ENCODE peak calls at places on chromosome 1, in nine cellular contexts. T is glutamatergic neuron; I is heart left ventricle; H is mesothelial cell of epicardium; K is bronchial epithelial cell; J is cardiac septum; C is GM23338; V is activated T-cell treated with anti-CD3 and anti-CD28 coated beads, Interleukin-2, amount 50 U/mL, for 72 hours; Z is NCI-H524. B is an unnamed sample.
A peak's percentile ranks its signal among the peaks of the same experiment; 100 is the strongest.

GRCh38 chr1:112461200-112461871 is 47.4 kb upstream of the WNT2B start:
- DNase-seq in T (no peak), I (no peak), H (no peak), K (peak; percentile 66), J (no peak), C (peak; percentile 63), V (no peak), Z (peak; percentile 67), B (no peak)

GRCh38 chr1:171715813-171716251 is 26.0 kb downstream of the VAMP4 start:
- DNase-seq in T (no peak), I (no peak), H (no peak), K (peak; percentile 23), J (no peak), C (peak; percentile 41), V (no peak), Z (no peak), B (no peak)

GRCh38 chr1:22275626-22276395 is 132.9 kb upstream of the WNT4 start:
- DNase-seq in T (peak; percentile 80), I (peak; percentile 16), H (peak; percentile 81), K (peak; percentile 58), J (no peak), C (peak; percentile 81), V (peak; percentile 40), Z (no peak), B (no peak)

GRCh38 chr1:54624466-54625464 is 1.4 kb upstream of the FAM151A start:
- DNase-seq in T (no peak), I (no peak), H (no peak), K (no peak), J (no peak), C (no peak), V (no peak), Z (no peak), B (no peak)

GRCh38 chr1:204493882-204494280 is 724 bp downstream of the PIK3C2B start:
- DNase-seq in T (no peak), I (peak; percentile 70), H (no peak), K (peak; percentile 48), J (peak; percentile 82), C (peak; percentile 51), V (peak; percentile 57), Z (no peak), B (peak; percentile 52)

GRCh38 chr1:77182083-77182482 is 37.1 kb downstream of the PIGK start:
- DNase-seq in T (no peak), I (no peak), H (no peak), K (no peak), J (no peak), C (no peak), V (no peak), Z (no peak), B (no peak)

GRCh38 chr1:226034482-226034881 is 28.0 kb upstream of the H3-3A start:
- DNase-seq in T (no peak), I (peak; percentile 81), H (no peak), K (peak; percentile 22), J (peak; percentile 89), C (no peak), V (no peak), Z (no peak), B (no peak)

GRCh38 chr1:60035925-60036324 is 37.6 kb downstream of the C1orf87 start:
- DNase-seq in T (no peak), I (no peak), H (no peak), K (no peak), J (no peak), C (no peak), V (no peak), Z (no peak), B (no peak)

GRCh38 chr1:202270871-202271326 is 70.8 kb downstream of the UBE2T start:
- DNase-seq in T (no peak), I (no peak), H (no peak), K (no peak), J (no peak), C (no peak), V (no peak), Z (peak; percentile 98), B (no peak)

GRCh38 chr1:14876747-14877146 is 276.8 kb upstream of the TMEM51 start:
- DNase-seq in T (no peak), I (no peak), H (no peak), K (peak; percentile 80), J (no peak), C (no peak), V (no peak), Z (no peak), B (no peak)

GRCh38 chr1:16260814-16261213 is 23.8 kb upstream of the CPLANE2 start:
- DNase-seq in T (no peak), I (no peak), H (no peak), K (peak; percentile 22), J (no peak), C (no peak), V (no peak), Z (no peak), B (no peak)

GRCh38 chr1:19345391-19345790 is 33.3 kb downstream of the SLC66A1 start:
- DNase-seq in T (no peak), I (no peak), H (no peak), K (no peak), J (no peak), C (no peak), V (no peak), Z (no peak), B (no peak)

GRCh38 chr1:205013683-205014367 is 29.2 kb upstream of the CNTN2 start:
- DNase-seq in T (no peak), I (peak; percentile 50), H (peak; percentile 54), K (peak; percentile 45), J (no peak), C (peak; percentile 11), V (no peak), Z (peak; percentile 36), B (no peak)

GRCh38 chr1:47386268-47386667 is 29.8 kb upstream of the FOXE3 start:
- DNase-seq in T (no peak), I (no peak), H (no peak), K (no peak), J (no peak), C (no peak), V (no peak), Z (no peak), B (no peak)

GRCh38 chr1:243514927-243515326 is 259.1 kb downstream of the SDCCAG8 start:
- DNase-seq in T (no peak), I (no peak), H (no peak), K (no peak), J (no peak), C (no peak), V (no peak), Z (no peak), B (no peak)

GRCh38 chr1:116852910-116853309 is 56.8 kb upstream of the PTGFRN start:
- DNase-seq in T (no peak), I (no peak), H (no peak), K (peak; percentile 76), J (no peak), C (peak; percentile 41), V (no peak), Z (no peak), B (no peak)

GRCh38 chr1:157111396-157112165 is 12.0 kb upstream of the ETV3L start:
- DNase-seq in T (no peak), I (no peak), H (no peak), K (no peak), J (peak; percentile 43), C (peak; percentile 83), V (no peak), Z (no peak), B (no peak)

GRCh38 chr1:48675251-48675650 is 101.4 kb downstream of the BEND5 start:
- DNase-seq in T (no peak), I (no peak), H (no peak), K (peak; percentile 70), J (no peak), C (no peak), V (no peak), Z (peak; percentile 19), B (no peak)

GRCh38 chr1:10867914-10868598 is 71.6 kb upstream of the CASZ1 start:
- DNase-seq in T (peak; percentile 86), I (no peak), H (no peak), K (no peak), J (no peak), C (no peak), V (no peak), Z (peak; percentile 89), B (no peak)

GRCh38 chr1:110120960-110121561 is 8.8 kb downstream of the UBL4B start:
- DNase-seq in T (no peak), I (no peak), H (no peak), K (no peak), J (no peak), C (no peak), V (no peak), Z (no peak), B (no peak)

B was measured in T-helper 1 cell.